ENCODE peak calls at places on chromosomes 7 and 10, in five cellular contexts. A is fibroblast of mammary gland, M is HFF-Myc, J is tibial artery, O is fibroblast of lung. S is an unnamed sample.

GRCh38 chr10:91909178-91909677 is at the start of gene FGFBP3:
- DNase-seq in A (peak; percentile 44), O (peak; percentile 69), M (no peak), J (no peak), S (no peak)

GRCh38 chr7:22348379-22348778 is 8.6 kb downstream of the RAPGEF5 start:
- DNase-seq in J (no peak), O (no peak), M (no peak), A (no peak), S (no peak)

GRCh38 chr7:1716263-1717094 is 46.4 kb downstream of the ELFN1 start:
- DNase-seq in M (no peak), A (peak; percentile 72), O (peak; percentile 35), J (no peak), S (peak; percentile 37)

GRCh38 chr7:19958309-19958896 is 185.0 kb upstream of the TMEM196 start:
- DNase-seq in A (peak; percentile 93), O (peak; percentile 88), M (no peak), J (no peak), S (peak; percentile 51)

GRCh38 chr10:131786756-131787605 is 113.8 kb upstream of the PPP2R2D start:
- DNase-seq in A (peak; percentile 41), M (no peak), O (peak; percentile 35), J (no peak), S (no peak)

GRCh38 chr7:26397326-26397725 is 105.7 kb downstream of the SNX10 start:
- DNase-seq in O (no peak), M (no peak), J (peak; percentile 21), A (no peak), S (no peak)

GRCh38 chr7:36032362-36032818 is 120.7 kb upstream of the EEPD1 start:
- DNase-seq in J (no peak), A (no peak), M (no peak), O (no peak), S (no peak)

GRCh38 chr7:151000886-151001495 is 10.2 kb downstream of the NOS3 start:
- DNase-seq in A (no peak), O (no peak), J (no peak), M (no peak), S (no peak)

GRCh38 chr10:70820976-70821750 is 5.4 kb downstream of the SGPL1 start:
- DNase-seq in A (peak; percentile 17), O (no peak), M (no peak), J (no peak), S (no peak)

GRCh38 chr7:80147543-80148376 is 13.1 kb downstream of the GNAI1 start:
- DNase-seq in A (peak; percentile 93), J (no peak), M (no peak), O (peak; percentile 93), S (no peak)

GRCh38 chr10:114285961-114286441 is 46.9 kb downstream of the VWA2 start:
- DNase-seq in J (no peak), M (no peak), A (no peak), O (no peak), S (no peak)

GRCh38 chr7:16271990-16272665 is 149.2 kb downstream of the CRPPA start:
- DNase-seq in O (no peak), A (peak; percentile 6), J (no peak), M (no peak), S (no peak)

GRCh38 chr7:98935811-98936210 is 57.5 kb downstream of the TRRAP start:
- DNase-seq in M (no peak), J (no peak), A (peak; percentile 42), O (no peak), S (no peak)

GRCh38 chr7:130649004-130649790 is 19.4 kb downstream of the COPG2 start:
- DNase-seq in M (peak; percentile 25), A (peak; percentile 80), J (no peak), O (peak; percentile 34), S (no peak)
- H3K4me3 ChIP-seq in M (no peak overlapping the region), A (no peak overlapping the region), J (no peak overlapping the region), O (no peak overlapping the region), S (no peak overlapping the region)

GRCh38 chr10:44973323-44974081 is 5.1 kb downstream of the DEPP1 start:
- DNase-seq in O (no peak), M (no peak), J (no peak), A (no peak), S (no peak)
- H3K4me3 ChIP-seq in O (no peak overlapping the region), M (no peak overlapping the region), J (no peak overlapping the region), A (no peak overlapping the region), S (no peak overlapping the region)

DNA sequence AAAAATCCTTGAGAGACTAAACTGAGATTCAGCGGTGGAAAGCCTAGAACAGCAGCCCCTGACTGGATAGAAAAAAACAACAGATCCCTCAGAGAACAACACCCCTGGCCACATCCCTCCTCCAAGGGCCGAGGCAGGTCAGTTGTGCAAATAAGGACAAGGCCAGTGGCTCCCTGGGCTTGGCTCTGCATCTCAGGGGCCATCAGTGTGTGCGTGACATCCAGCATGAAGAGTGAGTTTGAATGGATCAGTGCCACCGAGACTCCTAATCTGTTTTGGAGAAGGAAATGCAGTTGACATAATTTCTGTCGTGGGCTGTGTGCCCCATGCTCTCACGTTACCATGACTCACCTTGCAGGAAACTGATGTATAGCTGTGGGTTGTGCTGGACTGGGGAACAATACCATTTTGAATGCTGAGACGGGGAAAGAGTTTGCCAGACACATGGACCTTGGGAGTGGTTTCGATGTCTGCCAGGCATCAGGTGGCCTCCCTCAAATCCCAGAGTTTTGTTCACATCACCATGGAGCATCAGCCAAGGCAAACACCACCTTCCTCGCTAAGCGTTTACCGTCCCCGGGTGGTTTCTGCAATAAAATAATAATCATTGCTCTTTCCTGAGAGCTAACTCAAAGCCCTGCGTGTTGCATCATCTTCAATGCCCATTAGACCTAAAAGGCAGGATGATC is 153.2 kb upstream of the FZD8 start:
- DNase-seq in A (no peak), M (no peak), O (no peak), J (peak; percentile 42), S (peak; percentile 57)
- H3K4me3 ChIP-seq in A (no peak overlapping the region), M (no peak overlapping the region), O (no peak overlapping the region), J (no peak overlapping the region), S (no peak overlapping the region)

GRCh38 chr7:114933665-114934064 is 11.8 kb downstream of the MDFIC start:
- DNase-seq in M (no peak), O (no peak), A (no peak), J (no peak), S (no peak)

GRCh38 chr7:114930107-114930521 is 8.2 kb downstream of the MDFIC start:
- DNase-seq in O (peak; percentile 47), M (no peak), J (no peak), A (peak; percentile 59), S (peak; percentile 65)

GRCh38 chr7:114931656-114932011 is 9.7 kb downstream of the MDFIC start:
- DNase-seq in M (no peak), A (no peak), O (no peak), J (no peak), S (no peak)

GRCh38 chr7:114929570-114929969 is 7.7 kb downstream of the MDFIC start:
- DNase-seq in J (no peak), A (no peak), O (no peak), M (no peak), S (no peak)

GRCh38 chr7:114930829-114931655 is 9.1 kb downstream of the MDFIC start:
- DNase-seq in A (peak; percentile 79), M (no peak), O (peak; percentile 42), J (no peak), S (no peak)
- H3K4me3 ChIP-seq in A (no peak overlapping the region), M (no peak overlapping the region), O (no peak overlapping the region), J (no peak overlapping the region), S (no peak overlapping the region)

GRCh38 chr7:101900103-101900502 is 82.7 kb downstream of the CUX1 start:
- DNase-seq in O (no peak), M (no peak), J (peak; percentile 46), A (no peak), S (no peak)
- H3K4me3 ChIP-seq in O (peak overlapping the region; percentile 59), M (peak overlapping the region; percentile 14), J (peak overlapping the region; percentile 48), A (no peak overlapping the region), S (no peak overlapping the region)

GRCh38 chr10:99346247-99346646 is 17.1 kb downstream of the CNNM1 start:
- DNase-seq in A (peak; percentile 82), M (peak; percentile 79), O (peak; percentile 55), J (no peak), S (no peak)
- H3K4me3 ChIP-seq in A (no peak overlapping the region), M (no peak overlapping the region), O (no peak overlapping the region), J (no peak overlapping the region), S (no peak overlapping the region)

GRCh38 chr7:74217455-74218342 is 7.9 kb downstream of the LAT2 start:
- DNase-seq in M (no peak), A (no peak), J (no peak), O (no peak), S (no peak)

GRCh38 chr7:74216361-74216761 is 6.6 kb downstream of the LAT2 start:
- DNase-seq in A (no peak), J (no peak), O (no peak), M (no peak), S (no peak)

GRCh38 chr7:74212661-74213060 is 2.9 kb downstream of the LAT2 start:
- DNase-seq in M (no peak), O (no peak), J (no peak), A (no peak), S (no peak)

GRCh38 chr7:74215921-74216320 is 6.1 kb downstream of the LAT2 start:
- DNase-seq in M (no peak), J (no peak), O (no peak), A (no peak), S (no peak)

DNA sequence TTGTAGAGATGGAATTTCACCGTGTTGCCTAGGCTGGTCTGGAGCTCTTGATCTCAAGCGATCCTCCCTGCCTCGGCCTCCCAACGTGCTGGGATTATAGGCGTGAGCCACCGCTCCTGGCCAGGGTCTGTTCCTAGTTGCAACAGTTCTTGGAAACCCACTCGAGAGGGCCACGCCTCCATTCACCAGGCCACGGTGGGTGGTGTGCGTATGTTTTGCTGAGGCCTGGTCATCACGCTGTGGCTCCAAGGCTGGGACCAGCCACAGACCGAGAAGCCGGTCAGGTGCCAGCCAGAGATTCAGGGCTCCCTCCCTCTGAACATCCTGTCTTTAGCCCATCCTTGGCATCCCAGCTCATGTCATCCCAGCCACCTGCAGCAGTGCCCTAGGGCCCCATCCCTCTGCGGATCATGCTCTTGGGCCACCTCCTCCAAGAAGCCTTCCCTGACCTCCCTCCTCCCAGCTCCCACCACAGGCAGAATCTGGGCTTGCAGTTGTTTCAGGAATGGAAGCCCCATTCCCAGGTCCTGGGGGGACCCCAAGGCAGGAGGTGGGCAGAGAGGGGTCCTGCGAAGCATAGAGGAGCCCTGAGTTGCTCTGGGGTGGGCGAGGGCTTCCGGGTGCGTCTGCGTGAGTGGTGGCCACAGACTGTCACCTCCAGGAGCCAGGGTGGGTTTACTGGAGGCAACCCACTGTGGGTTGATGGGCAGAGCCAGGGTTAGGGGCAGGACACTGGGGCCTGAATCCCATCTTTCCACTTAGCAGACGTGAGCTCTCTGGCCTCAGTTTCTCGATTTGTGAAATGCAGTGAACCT is 5.2 kb downstream of the LAT2 start:
- DNase-seq in O (no peak), J (no peak), M (no peak), A (no peak), S (no peak)
- H3K4me3 ChIP-seq in O (no peak overlapping the region), J (no peak overlapping the region), M (no peak overlapping the region), A (no peak overlapping the region), S (no peak overlapping the region)

GRCh38 chr7:428387-428786 is 91.3 kb downstream of the PDGFA start:
- DNase-seq in A (no peak), O (no peak), M (no peak), J (no peak), S (no peak)
- H3K4me3 ChIP-seq in A (no peak overlapping the region), O (no peak overlapping the region), M (no peak overlapping the region), J (no peak overlapping the region), S (no peak overlapping the region)

GRCh38 chr10:95308389-95309302 is 17.8 kb upstream of the PDLIM1 start:
- DNase-seq in J (peak; percentile 91), A (peak; percentile 98), O (peak; percentile 94), M (peak; percentile 95), S (peak; percentile 89)
- H3K4me3 ChIP-seq in J (no peak overlapping the region), A (no peak overlapping the region), O (no peak overlapping the region), M (no peak overlapping the region), S (no peak overlapping the region)

S was measured in skeletal muscle cell.